ENCODE peak calls at places on chromosomes 1 and 21, in ten cellular contexts. M is Right ventricle myocardium superior; C is K562; H is HCT116; R is CD4-positive, alpha-beta T cell; B is left cardiac atrium; T is activated naive CD8-positive, alpha-beta T cell treated with anti-CD3 and anti-CD28 coated beads, Interleukin-2, amount 50 U/mL, for 24 hours; Q is heart right ventricle; V is left lung; D is activated CD8-positive, alpha-beta T cell treated with anti-CD3 and anti-CD28 coated beads for 36 hours. A is an unnamed sample.

GRCh38 chr1:108068141-108068540 is 103.2 kb upstream of the VAV3 start:
- ATAC-seq in R (no peak), V (no peak), B (no peak), Q (no peak), H (no peak), C (peak), D (no peak), M (no peak), T (no peak), A (no peak)

GRCh38 chr1:222697203-222697602 is 15.1 kb downstream of the AIDA start:
- ATAC-seq in D (peak), C (no peak), R (no peak), B (no peak), V (no peak), Q (no peak), H (no peak), T (no peak), M (no peak), A (no peak)

GRCh38 chr1:200442537-200443169 is 32.8 kb upstream of the ZNF281 start:
- ATAC-seq in H (no peak), C (no peak), V (no peak), M (no peak), Q (no peak), R (no peak), T (no peak), B (no peak), D (no peak), A (no peak)

GRCh38 chr1:86773331-86774288 is 69.2 kb downstream of the SH3GLB1 start:
- ATAC-seq in M (no peak), H (peak), Q (no peak), C (no peak), T (no peak), B (peak), R (no peak), D (no peak), V (peak), A (peak)

GRCh38 chr1:222880586-222880985 is 65.7 kb downstream of the DISP1 start:
- ATAC-seq in R (peak), M (no peak), V (no peak), H (peak), B (no peak), D (peak), C (no peak), T (peak), Q (no peak), A (no peak)

GRCh38 chr1:26970810-26971209 is 10.5 kb upstream of the KDF1 start:
- ATAC-seq in C (peak), M (no peak), Q (no peak), B (no peak), D (no peak), R (no peak), V (no peak), T (no peak), H (no peak), A (no peak)

GRCh38 chr21:41217656-41218380 is 49.9 kb downstream of the BACE2 start:
- ATAC-seq in M (peak), V (peak), H (no peak), Q (peak), R (no peak), T (no peak), D (no peak), B (peak), C (peak), A (peak)

GRCh38 chr1:177209357-177209756 is 38.6 kb downstream of the BRINP2 start:
- ATAC-seq in M (peak), T (no peak), C (no peak), B (peak), D (no peak), V (peak), R (no peak), H (no peak), Q (peak), A (peak)

GRCh38 chr1:15574741-15575140 is 10.1 kb downstream of the AGMAT start:
- ATAC-seq in Q (peak), D (no peak), M (peak), H (no peak), C (no peak), V (no peak), R (no peak), T (no peak), B (peak), A (no peak)

GRCh38 chr1:226993676-226994356 is 53.7 kb downstream of the COQ8A start:
- ATAC-seq in T (no peak), C (no peak), B (peak), V (peak), H (no peak), D (no peak), Q (peak), M (peak), R (no peak), A (peak)

GRCh38 chr1:80427886-80428285 is 1372.8 kb upstream of the ADGRL2 start:
- ATAC-seq in C (no peak), V (no peak), T (no peak), M (no peak), D (no peak), Q (no peak), H (no peak), R (no peak), B (no peak), A (no peak)

GRCh38 chr21:41445465-41445862 is 19.4 kb downstream of the MX1 start:
- ATAC-seq in R (no peak), Q (no peak), M (no peak), D (no peak), B (no peak), H (no peak), C (no peak), T (no peak), V (no peak), A (no peak)

GRCh38 chr1:83905315-83905907 is 93.5 kb downstream of the TTLL7 start:
- ATAC-seq in M (no peak), Q (no peak), D (no peak), C (peak), B (no peak), H (no peak), T (no peak), V (no peak), R (peak), A (no peak)

GRCh38 chr21:43343095-43343991 is 83.6 kb downstream of the SIK1 start:
- ATAC-seq in R (no peak), T (no peak), D (no peak), V (peak), Q (no peak), B (no peak), C (peak), M (no peak), H (no peak), A (no peak)

GRCh38 chr1:94666797-94667196 is 125.2 kb upstream of the F3 start:
- ATAC-seq in V (no peak), B (no peak), M (no peak), C (no peak), Q (no peak), T (no peak), R (no peak), D (no peak), H (no peak), A (no peak)

GRCh38 chr1:211305044-211305443 is 21.6 kb upstream of the TRAF5 start:
- ATAC-seq in B (peak), H (no peak), R (no peak), T (peak), C (no peak), Q (peak), D (peak), V (no peak), M (peak), A (no peak)

GRCh38 chr21:32817206-32817605 is 45.7 kb upstream of the PAXBP1 start:
- ATAC-seq in D (no peak), V (peak), B (no peak), Q (no peak), M (no peak), H (no peak), T (no peak), C (no peak), R (no peak), A (no peak)

GRCh38 chr1:179153217-179153616 is 71.3 kb downstream of the TOR3A start:
- ATAC-seq in D (no peak), H (no peak), M (peak), Q (no peak), C (no peak), R (peak), B (no peak), V (no peak), T (no peak), A (peak)

GRCh38 chr1:202164271-202165037 is 4.1 kb upstream of the PTPN7 start:
- ATAC-seq in Q (no peak), B (no peak), D (peak), M (no peak), V (no peak), C (peak), T (peak), H (no peak), R (peak), A (no peak)

GRCh38 chr1:22329171-22329540 is 122.5 kb upstream of the ZBTB40 start:
- ATAC-seq in B (no peak), C (no peak), M (no peak), H (no peak), V (no peak), Q (no peak), D (no peak), T (no peak), R (no peak), A (no peak)

GRCh38 chr21:33478858-33479678 is 706 bp downstream of the TMEM50B start:
- ATAC-seq in B (peak), T (peak), H (peak), M (peak), C (peak), V (peak), D (peak), Q (peak), R (peak), A (peak)

GRCh38 chr1:231636157-231636556 is 9.6 kb downstream of the DISC1 start:
- ATAC-seq in T (no peak), V (no peak), M (peak), Q (no peak), C (no peak), B (peak), H (no peak), D (no peak), R (no peak), A (peak)

GRCh38 chr1:27153549-27153886 is 1.4 kb downstream of the SLC9A1 start:
- ATAC-seq in B (peak), R (no peak), V (peak), D (no peak), C (peak), Q (peak), M (peak), H (no peak), T (no peak), A (no peak)

GRCh38 chr1:97745912-97746311 is 174.9 kb downstream of the DPYD start:
- ATAC-seq in T (no peak), C (no peak), D (no peak), H (no peak), Q (no peak), R (no peak), M (no peak), V (no peak), B (no peak), A (no peak)

GRCh38 chr1:202010042-202011015 is at the start of gene ELF3:
- ATAC-seq in Q (peak), B (peak), M (peak), V (peak), R (no peak), H (peak), T (peak), D (no peak), C (peak), A (no peak)

GRCh38 chr1:22279735-22280134 is 136.8 kb upstream of the WNT4 start:
- ATAC-seq in H (no peak), V (no peak), T (no peak), M (no peak), R (no peak), Q (no peak), C (no peak), B (no peak), D (no peak), A (no peak)

GRCh38 chr1:195597929-195598328 is 1010.3 kb downstream of the KCNT2 start:
- ATAC-seq in H (no peak), R (no peak), C (no peak), D (no peak), V (no peak), M (no peak), Q (no peak), T (no peak), B (no peak), A (no peak)

GRCh38 chr1:219689774-219690173 is 76.9 kb upstream of the ZC3H11B start:
- ATAC-seq in T (no peak), C (no peak), Q (no peak), M (no peak), R (no peak), V (no peak), D (no peak), H (no peak), B (no peak), A (no peak)

GRCh38 chr1:86938450-86938849 is 24.0 kb downstream of the HS2ST1 start:
- ATAC-seq in B (no peak), Q (no peak), M (no peak), T (no peak), H (no peak), C (no peak), R (no peak), V (no peak), D (no peak), A (no peak)

GRCh38 chr21:30146558-30147282 is 19.9 kb downstream of the CLDN17 start:
- ATAC-seq in H (no peak), Q (no peak), D (no peak), R (no peak), C (no peak), M (no peak), B (no peak), V (no peak), T (no peak), A (no peak)

GRCh38 chr1:183652107-183652506 is 1.0 kb downstream of the APOBEC4 start:
- ATAC-seq in B (no peak), M (no peak), V (no peak), C (no peak), H (no peak), T (peak), Q (no peak), R (peak), D (peak), A (no peak)

GRCh38 chr1:47233165-47233564 is 1.1 kb upstream of the TAL1 start:
- ATAC-seq in D (no peak), H (no peak), B (no peak), R (no peak), T (no peak), Q (no peak), V (no peak), M (no peak), C (no peak), A (no peak)